ENCODE peak calls at places on chromosomes 3 and 15, in eight cellular contexts. U is left lung, W is cardiac fibroblast, I is upper lobe of right lung, H is NCI-H2171, N is ACHN, B is endodermal cell, Y is islet precursor cell. C is an unnamed sample.
A peak's percentile ranks its signal among the peaks of the same experiment; 100 is the strongest.

GRCh38 chr15:61099030-61099800 is 129.9 kb downstream of the RORA start:
- DNase-seq in U (no peak), W (no peak), I (no peak), H (no peak), N (no peak), B (no peak), Y (no peak), C (peak; percentile 9)

GRCh38 chr15:98657721-98658120 is 9.4 kb downstream of the IGF1R start:
- DNase-seq in U (no peak), W (no peak), I (no peak), H (no peak), N (no peak), B (peak; percentile 50), Y (no peak), C (no peak)

GRCh38 chr3:15769256-15769915 is 28.4 kb downstream of the ANKRD28 start:
- DNase-seq in U (no peak), W (no peak), I (no peak), H (no peak), N (no peak), B (no peak), Y (no peak), C (no peak)

GRCh38 chr15:85717212-85717611 is 77.5 kb downstream of the KLHL25 start:
- DNase-seq in U (no peak), W (no peak), I (no peak), H (no peak), N (no peak), B (no peak), Y (no peak), C (no peak)

GRCh38 chr3:134189848-134190247 is 60.8 kb downstream of the RYK start:
- DNase-seq in U (no peak), W (peak; percentile 13), I (no peak), H (no peak), N (no peak), B (no peak), Y (no peak), C (no peak)

GRCh38 chr3:18758047-18758704 is 333.0 kb upstream of the SATB1 start:
- DNase-seq in U (no peak), W (peak; percentile 59), I (no peak), H (no peak), N (peak; percentile 54), B (peak; percentile 59), Y (peak; percentile 52), C (peak; percentile 81)

GRCh38 chr3:139199421-139200010 is 144.3 kb upstream of the MRPS22 start:
- DNase-seq in U (no peak), W (no peak), I (no peak), H (no peak), N (no peak), B (no peak), Y (peak; percentile 32), C (no peak)

GRCh38 chr15:91068436-91068835 is 31.6 kb upstream of the SV2B start:
- DNase-seq in U (no peak), W (no peak), I (no peak), H (no peak), N (no peak), B (no peak), Y (no peak), C (no peak)

GRCh38 chr3:37150621-37151020 is 23.8 kb downstream of the LRRFIP2 start:
- DNase-seq in U (no peak), W (no peak), I (no peak), H (no peak), N (no peak), B (no peak), Y (no peak), C (no peak)

GRCh38 chr3:157606392-157607197 is 103.4 kb upstream of the VEPH1 start:
- DNase-seq in U (peak; percentile 37), W (peak; percentile 77), I (peak; percentile 71), H (peak; percentile 86), N (peak; percentile 56), B (peak; percentile 97), Y (peak; percentile 95), C (peak; percentile 55)

GRCh38 chr15:69719527-69719926 is 266.9 kb downstream of the RPLP1 start:
- DNase-seq in U (peak; percentile 65), W (peak; percentile 29), I (no peak), H (no peak), N (no peak), B (no peak), Y (no peak), C (no peak)

GRCh38 chr3:130345487-130346079 is at the start of gene COL6A5:
- DNase-seq in U (peak; percentile 38), W (peak; percentile 4), I (peak; percentile 59), H (no peak), N (no peak), B (peak; percentile 76), Y (peak; percentile 55), C (no peak)